ENCODE peak calls at places on chromosomes 7 and 10, in six cellular contexts. H is GM23338, T is HepG2, L is A549, Y is upper lobe of right lung, K is fibroblast of lung. A is an unnamed sample.

GRCh38 chr10:87618470-87619423 is 40.9 kb upstream of the PAPSS2 start:
- DNase-seq in Y (peak; percentile 69), L (no peak), H (no peak), K (no peak), T (peak; percentile 96), A (peak; percentile 11)

GRCh38 chr10:105956550-105956949 is 1208.0 kb downstream of the SORCS1 start:
- DNase-seq in Y (no peak), H (no peak), K (no peak), L (no peak), T (no peak), A (no peak)

GRCh38 chr7:130904031-130904757 is 170.2 kb upstream of the KLF14 start:
- DNase-seq in K (peak; percentile 93), L (peak; percentile 80), T (peak; percentile 85), Y (no peak), H (no peak), A (no peak)

GRCh38 chr10:50544857-50545429 is 78.8 kb downstream of the SGMS1 start:
- DNase-seq in Y (no peak), K (no peak), H (no peak), L (no peak), T (no peak), A (no peak)

GRCh38 chr10:62451606-62451965 is 77.4 kb downstream of the ZNF365 start:
- DNase-seq in K (no peak), T (no peak), L (no peak), H (no peak), Y (no peak), A (no peak)

GRCh38 chr7:14787551-14787950 is 115.0 kb downstream of the DGKB start:
- DNase-seq in L (no peak), H (no peak), K (no peak), T (no peak), Y (no peak), A (no peak)

GRCh38 chr7:124074007-124074406 is 41.1 kb upstream of the TMEM229A start:
- DNase-seq in K (peak; percentile 72), T (no peak), H (no peak), Y (no peak), L (no peak), A (no peak)

GRCh38 chr7:19663816-19664531 is 44.9 kb downstream of the POLR1F start:
- DNase-seq in K (no peak), L (no peak), H (no peak), T (no peak), Y (no peak), A (no peak)

GRCh38 chr7:26034386-26034785 is 117.6 kb upstream of the NFE2L3 start:
- DNase-seq in L (no peak), T (no peak), Y (no peak), K (no peak), H (no peak), A (no peak)

GRCh38 chr7:110522751-110523200 is 568.2 kb upstream of the LRRN3 start:
- DNase-seq in L (peak; percentile 75), T (peak; percentile 96), H (peak; percentile 44), Y (no peak), K (peak; percentile 11), A (no peak)

GRCh38 chr10:93421426-93421825 is 60.7 kb downstream of the MYOF start:
- DNase-seq in Y (no peak), H (peak; percentile 61), K (no peak), T (no peak), L (no peak), A (no peak)

GRCh38 chr10:10818082-10818481 is 199.6 kb upstream of the CELF2 start:
- DNase-seq in L (no peak), H (no peak), K (peak; percentile 34), Y (no peak), T (no peak), A (no peak)

GRCh38 chr7:100128602-100128963 is 1.8 kb downstream of the MBLAC1 start:
- DNase-seq in L (no peak), T (no peak), H (no peak), Y (no peak), K (no peak), A (no peak)

GRCh38 chr10:63700935-63701263 is 179.7 kb downstream of the REEP3 start:
- DNase-seq in L (no peak), T (no peak), H (no peak), Y (no peak), K (peak; percentile 84), A (no peak)

GRCh38 chr10:114305521-114305925 is 66.5 kb downstream of the VWA2 start:
- DNase-seq in H (no peak), T (no peak), K (no peak), Y (peak; percentile 40), L (no peak), A (no peak)

GRCh38 chr10:73586583-73586984 is 4.6 kb downstream of the USP54 start:
- DNase-seq in T (peak; percentile 93), H (no peak), L (no peak), Y (no peak), K (peak; percentile 86), A (no peak)

GRCh38 chr7:35258891-35259537 is 5.1 kb upstream of the TBX20 start:
- DNase-seq in K (no peak), H (peak; percentile 39), L (no peak), Y (no peak), T (no peak), A (no peak)

GRCh38 chr10:44293306-44293778 is 91.6 kb downstream of the CXCL12 start:
- DNase-seq in L (no peak), Y (no peak), T (no peak), K (no peak), H (peak; percentile 38), A (no peak)
- H3K27ac ChIP-seq in L (no peak overlapping the region), Y (peak overlapping the region; percentile 90), T (no peak overlapping the region), K (peak overlapping the region; percentile 92), H (no peak overlapping the region), A (no peak overlapping the region)

GRCh38 chr7:30470163-30470770 is 8.3 kb downstream of the NOD1 start:
- DNase-seq in L (no peak), T (no peak), K (peak; percentile 76), Y (no peak), H (no peak), A (peak; percentile 93)

GRCh38 chr7:30468041-30468440 is 10.5 kb downstream of the NOD1 start:
- DNase-seq in Y (no peak), L (no peak), T (no peak), K (no peak), H (no peak), A (no peak)

GRCh38 chr7:30469303-30469702 is 9.3 kb downstream of the NOD1 start:
- DNase-seq in Y (peak; percentile 81), T (peak; percentile 83), H (peak; percentile 96), K (peak; percentile 99), L (peak; percentile 66), A (peak; percentile 80)

GRCh38 chr7:30467275-30467674 is 11.3 kb downstream of the NOD1 start:
- DNase-seq in K (no peak), T (no peak), H (no peak), Y (no peak), L (no peak), A (no peak)

GRCh38 chr7:30468791-30469190 is 9.8 kb downstream of the NOD1 start:
- DNase-seq in L (no peak), K (peak; percentile 67), Y (no peak), T (no peak), H (no peak), A (no peak)
- H3K4me3 ChIP-seq in L (no peak overlapping the region), K (no peak overlapping the region), Y (no peak overlapping the region), T (no peak overlapping the region), H (no peak overlapping the region), A (no peak overlapping the region)

DNA sequence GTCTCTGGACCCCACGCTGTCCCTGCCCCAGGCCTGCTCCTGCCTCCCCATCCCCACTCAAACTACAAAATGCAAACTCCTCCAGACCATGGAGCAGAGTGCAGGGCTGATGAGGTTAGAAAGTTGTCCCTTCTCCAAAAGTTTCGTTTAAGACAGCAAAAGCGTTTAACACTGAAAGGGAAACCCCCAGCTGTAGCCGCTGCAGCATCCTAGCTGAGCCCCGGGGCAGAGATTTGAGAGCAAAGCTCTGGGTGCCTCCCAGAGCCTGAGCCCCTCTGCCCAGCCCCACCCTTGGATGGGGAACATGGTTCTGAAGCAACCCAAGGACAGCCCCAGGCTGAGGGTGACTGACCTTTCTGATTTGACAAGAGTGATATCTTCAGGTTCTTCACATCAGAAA is 52.8 kb upstream of the ENO4 start:
- DNase-seq in K (no peak), H (no peak), L (no peak), Y (no peak), T (no peak), A (no peak)
- H3K27ac ChIP-seq in K (no peak overlapping the region), H (no peak overlapping the region), L (no peak overlapping the region), Y (no peak overlapping the region), T (no peak overlapping the region), A (no peak overlapping the region)

GRCh38 chr7:23003505-23004246 is 10.3 kb downstream of the HYCC1 start:
- DNase-seq in K (no peak), Y (no peak), T (no peak), H (no peak), L (no peak), A (no peak)

GRCh38 chr7:23000597-23001360 is 13.2 kb downstream of the HYCC1 start:
- DNase-seq in K (no peak), L (no peak), T (no peak), H (peak; percentile 42), Y (no peak), A (no peak)

GRCh38 chr7:23004247-23004520 is 9.7 kb downstream of the HYCC1 start:
- DNase-seq in Y (no peak), T (no peak), L (no peak), K (no peak), H (no peak), A (no peak)

GRCh38 chr7:23001610-23002009 is 12.3 kb downstream of the HYCC1 start:
- DNase-seq in Y (no peak), K (no peak), T (no peak), H (no peak), L (no peak), A (no peak)

GRCh38 chr7:23002698-23003097 is 11.2 kb downstream of the HYCC1 start:
- DNase-seq in K (no peak), Y (no peak), L (no peak), T (no peak), H (no peak), A (no peak)
- H3K4me3 ChIP-seq in K (no peak overlapping the region), Y (no peak overlapping the region), L (no peak overlapping the region), T (no peak overlapping the region), H (no peak overlapping the region), A (no peak overlapping the region)

A was measured in WERI-Rb-1.